ENCODE peak calls at places on chromosomes 5 and 9, in six cellular contexts. P, R, G, S, H and E are unnamed samples.

GRCh38 chr5:5617024-5617423 is 194.5 kb downstream of the ICE1 start:
- DNase-seq in P (no peak), G (no peak), H (no peak), R (no peak), S (no peak), E (no peak)

GRCh38 chr5:140408750-140409241 is 7.2 kb downstream of the ANKHD1 start:
- DNase-seq in R (no peak), G (no peak), H (no peak), S (peak; percentile 80), P (no peak), E (no peak)

GRCh38 chr9:90274725-90275124 is 367.9 kb downstream of the DIRAS2 start:
- DNase-seq in S (no peak), G (no peak), H (no peak), R (no peak), P (no peak), E (no peak)

GRCh38 chr9:129888809-129889460 is 53.7 kb downstream of the USP20 start:
- DNase-seq in H (no peak), P (no peak), S (no peak), G (no peak), R (no peak), E (no peak)

GRCh38 chr5:143177263-143177994 is 226.1 kb downstream of the NR3C1 start:
- DNase-seq in S (peak; percentile 95), R (peak; percentile 93), H (no peak), G (no peak), P (no peak), E (peak; percentile 78)

GRCh38 chr9:127783111-127783621 is 2.7 kb upstream of the CDK9 start:
- DNase-seq in S (no peak), P (peak; percentile 84), R (no peak), G (no peak), H (peak; percentile 52), E (no peak)

GRCh38 chr5:176713409-176713808 is 66.1 kb downstream of the TSPAN17 start:
- DNase-seq in H (no peak), S (no peak), R (no peak), P (no peak), G (no peak), E (no peak)

GRCh38 chr5:2696156-2696807 is 55.2 kb downstream of the IRX2 start:
- DNase-seq in S (no peak), R (no peak), P (no peak), G (no peak), H (no peak), E (no peak)

GRCh38 chr5:14097998-14098471 is 45.1 kb upstream of the TRIO start:
- DNase-seq in P (no peak), S (peak; percentile 81), H (no peak), G (no peak), R (peak; percentile 68), E (no peak)

GRCh38 chr9:121929893-121930875 is 162.9 kb downstream of the TTLL11 start:
- DNase-seq in P (no peak), R (no peak), H (no peak), S (no peak), G (peak; percentile 14), E (no peak)

GRCh38 chr5:97449172-97449571 is 266.1 kb upstream of the RIOK2 start:
- DNase-seq in R (no peak), G (no peak), P (no peak), H (no peak), S (no peak), E (no peak)

GRCh38 chr9:137439158-137439714 is 1.9 kb downstream of the ENTPD8 start:
- DNase-seq in P (peak; percentile 38), G (no peak), R (no peak), H (no peak), S (no peak), E (no peak)

GRCh38 chr9:116935149-116935897 is 248.2 kb downstream of the TRIM32 start:
- DNase-seq in R (no peak), S (no peak), G (no peak), P (no peak), H (no peak), E (no peak)

GRCh38 chr5:68849906-68850305 is 243.9 kb upstream of the SLC30A5 start:
- DNase-seq in S (no peak), H (no peak), R (no peak), P (no peak), G (no peak), E (no peak)

GRCh38 chr5:179758905-179759304 is 26.3 kb downstream of the MAML1 start:
- DNase-seq in G (no peak), R (no peak), H (no peak), S (no peak), P (peak; percentile 29), E (no peak)

GRCh38 chr5:91946870-91947269 is 563.8 kb upstream of the ARRDC3 start:
- DNase-seq in H (no peak), R (no peak), P (no peak), S (no peak), G (no peak), E (no peak)

GRCh38 chr9:25418974-25419373 is 259.3 kb downstream of the TUSC1 start:
- DNase-seq in S (no peak), P (no peak), G (no peak), R (peak; percentile 1), H (no peak), E (no peak)

GRCh38 chr9:133119039-133119438 is 2.0 kb downstream of the RALGDS start:
- DNase-seq in G (no peak), R (no peak), P (peak; percentile 54), H (no peak), S (no peak), E (no peak)
- H3K4me3 ChIP-seq in G (no peak overlapping the region), R (no peak overlapping the region), P (peak overlapping the region; percentile 85), H (peak overlapping the region; percentile 84), S (no peak overlapping the region), E (peak overlapping the region; percentile 96)

GRCh38 chr5:35125746-35126145 is 78.0 kb upstream of the AGXT2 start:
- DNase-seq in G (no peak), P (no peak), S (no peak), R (no peak), H (no peak), E (no peak)
- TF ChIP-seq CTCF in G (no peak), P (no peak), S (no peak), R (no peak), H (no peak), E (no peak)

GRCh38 chr9:134338394-134339182 is 12.3 kb downstream of the RXRA start:
- DNase-seq in R (no peak), G (peak; percentile 94), S (no peak), H (no peak), P (no peak), E (no peak)
- H3K4me3 ChIP-seq in R (no peak overlapping the region), G (peak overlapping the region; percentile 2), S (no peak overlapping the region), H (no peak overlapping the region), P (peak overlapping the region; percentile 11), E (peak overlapping the region; percentile 63)

GRCh38 chr9:124311283-124311682 is 53.5 kb downstream of the NEK6 start:
- DNase-seq in R (no peak), S (no peak), G (no peak), P (no peak), H (no peak), E (no peak)
- TF ChIP-seq CTCF in R (no peak), S (peak; percentile 15), G (no peak), P (no peak), H (no peak), E (no peak)

DNA sequence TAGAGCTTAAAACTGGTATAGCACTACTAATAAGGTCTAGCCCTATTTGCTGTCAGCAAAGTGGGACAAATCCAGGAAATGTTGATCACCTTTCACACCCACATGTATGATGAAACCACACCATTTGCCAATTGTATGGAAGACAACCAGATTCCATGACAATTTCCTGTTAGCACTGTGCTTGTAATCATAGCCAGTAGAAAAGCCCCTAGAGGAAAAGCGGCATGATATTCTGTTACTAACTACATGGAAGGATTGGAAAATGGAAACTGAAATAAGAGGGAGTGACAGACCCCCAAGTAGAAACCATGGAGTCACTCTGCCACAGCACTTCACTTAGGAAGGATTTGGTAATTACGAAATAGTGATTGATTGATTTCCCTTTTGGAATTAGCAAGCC is 923 bp downstream of the SPATA6L start:
- DNase-seq in R (peak; percentile 43), P (no peak), G (no peak), S (no peak), H (no peak), E (no peak)
- H3K4me3 ChIP-seq in R (peak overlapping the region; percentile 59), P (peak overlapping the region; percentile 62), G (no peak overlapping the region), S (peak overlapping the region; percentile 92), H (peak overlapping the region; percentile 43), E (peak overlapping the region; percentile 66)